ENCODE peak calls at places on chromosomes 13 and 19, in six cellular contexts. D, H, Y, F, C and K are unnamed samples.

GRCh38 chr19:10961763-10962536 is 1.1 kb downstream of the SMARCA4 start:
- DNase-seq in D (no peak), H (no peak), Y (no peak), F (no peak), C (no peak), K (no peak)

GRCh38 chr13:75480691-75481175 is 1.2 kb downstream of the TBC1D4 start:
- DNase-seq in D (no peak), H (peak; percentile 61), Y (peak; percentile 53), F (peak; percentile 72), C (no peak), K (peak; percentile 52)

GRCh38 chr19:14333101-14333871 is 48.0 kb upstream of the ADGRE5 start:
- DNase-seq in D (no peak), H (no peak), Y (no peak), F (peak; percentile 60), C (no peak), K (no peak)

GRCh38 chr19:16216744-16217670 is 19.3 kb downstream of the AP1M1 start:
- DNase-seq in D (no peak), H (no peak), Y (no peak), F (no peak), C (no peak), K (no peak)

GRCh38 chr13:87999141-87999765 is 328.1 kb downstream of the SLITRK5 start:
- DNase-seq in D (no peak), H (no peak), Y (no peak), F (no peak), C (no peak), K (no peak)

GRCh38 chr19:5536337-5536894 is 31.3 kb downstream of the TINCR start:
- DNase-seq in D (no peak), H (peak; percentile 24), Y (peak; percentile 81), F (peak; percentile 96), C (no peak), K (no peak)

GRCh38 chr19:50325310-50326100 is 3.7 kb downstream of the KCNC3 start:
- DNase-seq in D (no peak), H (no peak), Y (peak; percentile 67), F (peak; percentile 97), C (no peak), K (no peak)

GRCh38 chr19:18425515-18426415 is 6.6 kb downstream of the SSBP4 start:
- DNase-seq in D (no peak), H (peak; percentile 75), Y (peak; percentile 77), F (no peak), C (no peak), K (no peak)

GRCh38 chr19:10812902-10813404 is 23.1 kb downstream of the TMED1 start:
- DNase-seq in D (no peak), H (no peak), Y (peak; percentile 45), F (no peak), C (peak; percentile 40), K (no peak)

DNA sequence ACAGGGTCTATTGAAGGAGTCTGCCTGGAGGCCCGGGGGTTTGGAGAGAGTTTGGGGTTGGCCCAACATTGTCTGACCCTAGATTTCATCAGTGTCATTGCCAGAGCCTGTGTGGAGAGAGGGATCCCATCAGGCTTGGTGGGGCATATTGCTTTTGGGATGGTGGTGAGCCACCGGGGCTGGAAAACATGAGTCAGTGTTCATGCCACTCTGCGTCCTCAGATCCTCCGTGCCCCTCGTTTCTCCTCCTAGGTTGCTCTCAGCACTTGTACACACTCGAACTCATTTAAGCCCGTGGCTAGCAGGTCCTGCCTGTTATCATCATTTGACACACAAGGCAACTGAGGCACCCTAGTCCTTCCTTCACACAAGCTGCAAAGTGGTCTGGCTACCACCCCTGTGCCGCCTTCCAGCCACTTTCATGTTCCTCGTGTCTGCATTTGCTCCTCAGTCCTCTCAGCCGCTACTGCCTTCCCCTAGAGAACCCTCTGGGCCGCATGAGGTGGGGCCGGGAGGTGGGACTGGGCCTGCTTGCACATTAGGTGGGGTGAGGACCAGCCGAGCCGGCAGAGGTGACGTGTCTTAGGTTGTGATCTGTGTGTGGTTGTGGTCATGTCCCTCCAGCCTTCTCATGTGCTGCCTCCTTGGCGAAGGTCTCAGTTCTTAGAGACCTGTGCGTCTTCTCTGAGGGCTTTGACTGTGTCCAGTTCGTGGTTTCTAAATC is 3.6 kb downstream of the NACC1 start:
- DNase-seq in D (no peak), H (no peak), Y (no peak), F (no peak), C (no peak), K (no peak)
- H3K27ac ChIP-seq in D (no peak overlapping the region), H (no peak overlapping the region), Y (no peak overlapping the region), F (no peak overlapping the region), C (no peak overlapping the region), K (no peak overlapping the region)

GRCh38 chr13:69980799-69981198 is 126.8 kb upstream of the ATXN8OS start:
- DNase-seq in D (no peak), H (no peak), Y (no peak), F (no peak), C (no peak), K (no peak)
- H3K27ac ChIP-seq in D (no peak overlapping the region), H (no peak overlapping the region), Y (no peak overlapping the region), F (no peak overlapping the region), C (no peak overlapping the region), K (no peak overlapping the region)

DNA sequence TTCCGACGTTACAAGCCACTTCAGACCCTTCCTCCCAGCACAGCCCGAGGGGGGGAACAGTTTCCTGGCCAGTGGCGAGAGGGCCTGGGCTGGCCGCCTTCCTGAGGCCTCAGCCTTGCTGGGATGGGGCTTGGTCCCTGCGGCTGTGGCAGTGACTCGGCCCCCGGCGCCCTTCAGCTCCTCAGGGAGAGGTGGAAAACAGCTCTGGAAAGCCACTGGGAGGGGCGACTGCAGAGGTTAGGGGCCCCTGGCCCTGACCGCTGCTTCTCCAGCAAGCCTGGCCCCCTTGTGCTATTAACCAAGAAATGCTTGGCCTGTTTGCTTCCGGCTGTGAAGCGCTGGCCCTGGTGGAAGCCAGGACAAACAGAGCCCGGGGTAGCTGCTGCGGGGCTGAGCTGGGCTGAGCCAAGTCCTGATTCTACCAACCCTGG is 38.8 kb downstream of the C13orf46 start:
- DNase-seq in D (no peak), H (no peak), Y (no peak), F (peak; percentile 53), C (no peak), K (no peak)
- H3K27ac ChIP-seq in D (no peak overlapping the region), H (no peak overlapping the region), Y (no peak overlapping the region), F (no peak overlapping the region), C (peak overlapping the region; percentile 92), K (no peak overlapping the region)

DNA sequence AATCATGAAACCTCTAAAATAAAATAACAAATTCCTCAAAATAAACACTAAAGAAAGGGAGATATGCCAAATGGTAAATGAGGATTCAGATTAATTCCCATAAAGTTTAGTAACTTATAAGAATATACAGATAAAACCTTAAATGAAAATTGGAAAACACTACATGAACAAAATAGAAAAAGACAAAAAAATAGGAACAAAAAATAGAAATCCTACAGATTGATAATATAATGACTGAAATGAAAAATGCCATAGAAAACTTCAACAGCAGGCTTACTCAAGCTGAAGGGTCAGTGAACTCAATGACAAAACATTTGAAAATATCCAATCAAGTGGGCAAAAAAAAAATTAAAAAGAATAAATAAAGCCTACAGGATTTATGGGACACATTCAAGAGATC is 1784.8 kb downstream of the PCDH9 start:
- DNase-seq in D (no peak), H (no peak), Y (no peak), F (no peak), C (no peak), K (no peak)
- H3K27ac ChIP-seq in D (no peak overlapping the region), H (no peak overlapping the region), Y (no peak overlapping the region), F (no peak overlapping the region), C (no peak overlapping the region), K (no peak overlapping the region)

DNA sequence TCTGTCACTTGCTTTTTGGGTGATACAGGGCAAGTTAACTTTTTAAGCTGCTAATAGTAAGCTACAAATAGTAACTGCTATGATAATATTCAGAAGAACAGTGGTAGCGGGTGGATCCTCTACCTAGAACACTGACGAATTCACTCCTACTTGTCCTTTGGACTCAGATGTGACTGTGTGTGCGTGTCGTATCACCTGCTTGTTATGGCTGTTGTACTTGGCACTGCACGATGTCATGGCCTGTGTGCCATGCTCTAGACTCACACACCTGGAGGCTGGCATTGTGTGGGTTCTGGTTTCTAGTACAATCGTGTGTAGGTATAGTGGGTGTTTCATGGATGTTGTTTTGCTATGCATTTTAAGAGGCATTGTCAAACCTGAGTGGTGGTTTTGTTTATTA is 130.8 kb downstream of the ATP8A2 start:
- DNase-seq in D (no peak), H (no peak), Y (no peak), F (no peak), C (no peak), K (no peak)
- H3K27ac ChIP-seq in D (no peak overlapping the region), H (no peak overlapping the region), Y (no peak overlapping the region), F (no peak overlapping the region), C (no peak overlapping the region), K (no peak overlapping the region)

GRCh38 chr13:100443998-100444328 is 144.6 kb downstream of the GGACT start:
- DNase-seq in D (no peak), H (no peak), Y (no peak), F (no peak), C (no peak), K (no peak)
- H3K27ac ChIP-seq in D (no peak overlapping the region), H (no peak overlapping the region), Y (no peak overlapping the region), F (no peak overlapping the region), C (no peak overlapping the region), K (no peak overlapping the region)

GRCh38 chr13:106586764-106587163 is 18.8 kb upstream of the ARGLU1 start:
- DNase-seq in D (no peak), H (no peak), Y (no peak), F (no peak), C (no peak), K (no peak)

GRCh38 chr13:106588367-106588766 is 20.4 kb upstream of the ARGLU1 start:
- DNase-seq in D (no peak), H (no peak), Y (no peak), F (no peak), C (no peak), K (no peak)

GRCh38 chr13:106589716-106590115 is 21.8 kb upstream of the ARGLU1 start:
- DNase-seq in D (no peak), H (no peak), Y (no peak), F (no peak), C (no peak), K (no peak)

GRCh38 chr13:106591299-106591698 is 23.4 kb upstream of the ARGLU1 start:
- DNase-seq in D (no peak), H (no peak), Y (no peak), F (no peak), C (no peak), K (no peak)

DNA sequence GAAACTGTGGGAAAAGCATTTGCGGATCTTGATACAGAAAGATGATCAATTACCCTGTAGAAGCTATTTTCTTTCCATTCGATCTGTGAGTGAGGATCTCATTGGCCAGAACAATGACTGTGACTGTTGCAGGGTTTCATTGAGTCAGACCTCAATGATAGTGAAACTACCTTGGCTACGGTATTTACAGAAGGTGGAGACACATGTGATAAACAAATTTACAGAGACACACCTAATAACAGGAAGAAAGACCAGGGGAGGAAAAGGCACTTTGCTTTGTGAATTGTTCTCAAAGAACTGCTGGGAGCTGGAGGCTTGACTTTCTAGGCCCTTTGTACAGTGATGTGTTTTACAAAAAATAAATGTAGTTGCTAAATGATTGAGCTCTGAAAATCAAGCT is 19.9 kb upstream of the ARGLU1 start:
- DNase-seq in D (no peak), H (no peak), Y (no peak), F (no peak), C (no peak), K (no peak)
- H3K27ac ChIP-seq in D (no peak overlapping the region), H (no peak overlapping the region), Y (peak overlapping the region; percentile 55), F (no peak overlapping the region), C (no peak overlapping the region), K (no peak overlapping the region)